ENCODE peak calls at places on chromosomes 13 and 19, in nine cellular contexts. One of them, this sample, is unnamed.
A peak's percentile ranks its signal among the peaks of the same experiment; 100 is the strongest.

GRCh38 chr13:41017153-41017552 is 2.0 kb downstream of the ELF1 start:
- DNase-seq in cardiac muscle cell: no peak
- DNase-seq in fibroblast of mammary gland: no peak
- DNase-seq in AG04449: no peak
- DNase-seq in stomach: peak; percentile 41
- DNase-seq in colonic mucosa: no peak
- DNase-seq in OCI-LY7: peak; percentile 80
- DNase-seq in AG04450: no peak
- DNase-seq in choroid plexus epithelial cell: no peak
- DNase-seq in this sample: no peak

GRCh38 chr13:44870456-44870929 is 118.8 kb downstream of the NUFIP1 start:
- DNase-seq in colonic mucosa: peak; percentile 63
- DNase-seq in choroid plexus epithelial cell: no peak
- DNase-seq in OCI-LY7: no peak
- DNase-seq in cardiac muscle cell: no peak
- DNase-seq in fibroblast of mammary gland: no peak
- DNase-seq in AG04450: no peak
- DNase-seq in stomach: peak; percentile 95
- DNase-seq in AG04449: no peak
- DNase-seq in this sample: no peak

GRCh38 chr19:1248454-1249297 is at the start of gene MIDN:
- DNase-seq in AG04449: no peak
- DNase-seq in stomach: peak; percentile 90
- DNase-seq in AG04450: no peak
- DNase-seq in cardiac muscle cell: peak; percentile 93
- DNase-seq in colonic mucosa: peak; percentile 88
- DNase-seq in choroid plexus epithelial cell: peak; percentile 92
- DNase-seq in fibroblast of mammary gland: peak; percentile 84
- DNase-seq in OCI-LY7: peak; percentile 82
- DNase-seq in this sample: peak; percentile 73

GRCh38 chr19:33134571-33135041 is 2.7 kb downstream of the WDR88 start:
- DNase-seq in stomach: no peak
- DNase-seq in AG04450: no peak
- DNase-seq in fibroblast of mammary gland: no peak
- DNase-seq in choroid plexus epithelial cell: no peak
- DNase-seq in cardiac muscle cell: no peak
- DNase-seq in OCI-LY7: no peak
- DNase-seq in AG04449: no peak
- DNase-seq in colonic mucosa: no peak
- DNase-seq in this sample: no peak

GRCh38 chr19:829129-829758 is 1.6 kb downstream of the AZU1 start:
- DNase-seq in cardiac muscle cell: no peak
- DNase-seq in fibroblast of mammary gland: no peak
- DNase-seq in choroid plexus epithelial cell: no peak
- DNase-seq in OCI-LY7: no peak
- DNase-seq in stomach: no peak
- DNase-seq in AG04450: no peak
- DNase-seq in AG04449: no peak
- DNase-seq in colonic mucosa: no peak
- DNase-seq in this sample: no peak

GRCh38 chr13:113153810-113154748 is 4.4 kb upstream of the PROZ start:
- DNase-seq in stomach: peak; percentile 83
- DNase-seq in AG04449: no peak
- DNase-seq in fibroblast of mammary gland: peak; percentile 52
- DNase-seq in choroid plexus epithelial cell: peak; percentile 77
- DNase-seq in OCI-LY7: peak; percentile 66
- DNase-seq in AG04450: no peak
- DNase-seq in colonic mucosa: peak; percentile 88
- DNase-seq in cardiac muscle cell: peak; percentile 78
- DNase-seq in this sample: peak; percentile 38

GRCh38 chr13:33740134-33740538 is 77.8 kb upstream of the RFC3 start:
- DNase-seq in stomach: no peak
- DNase-seq in fibroblast of mammary gland: peak; percentile 86
- DNase-seq in AG04449: no peak
- DNase-seq in colonic mucosa: no peak
- DNase-seq in AG04450: no peak
- DNase-seq in OCI-LY7: no peak
- DNase-seq in cardiac muscle cell: peak; percentile 85
- DNase-seq in choroid plexus epithelial cell: peak; percentile 61
- DNase-seq in this sample: peak; percentile 36

GRCh38 chr19:35712910-35713845 is 4.6 kb upstream of the KMT2B start:
- DNase-seq in cardiac muscle cell: no peak
- DNase-seq in AG04450: no peak
- DNase-seq in colonic mucosa: no peak
- DNase-seq in choroid plexus epithelial cell: no peak
- DNase-seq in OCI-LY7: no peak
- DNase-seq in fibroblast of mammary gland: peak; percentile 22
- DNase-seq in AG04449: no peak
- DNase-seq in stomach: no peak
- DNase-seq in this sample: no peak

GRCh38 chr13:110625771-110626321 is 10.5 kb downstream of the NAXD start:
- DNase-seq in colonic mucosa: peak; percentile 76
- DNase-seq in AG04450: no peak
- DNase-seq in stomach: peak; percentile 77
- DNase-seq in OCI-LY7: no peak
- DNase-seq in AG04449: no peak
- DNase-seq in cardiac muscle cell: no peak
- DNase-seq in choroid plexus epithelial cell: no peak
- DNase-seq in fibroblast of mammary gland: no peak
- DNase-seq in this sample: no peak

GRCh38 chr13:50797081-50797480 is 46.4 kb downstream of the DLEU7 start:
- DNase-seq in OCI-LY7: no peak
- DNase-seq in fibroblast of mammary gland: no peak
- DNase-seq in AG04450: no peak
- DNase-seq in choroid plexus epithelial cell: peak; percentile 27
- DNase-seq in AG04449: no peak
- DNase-seq in colonic mucosa: no peak
- DNase-seq in cardiac muscle cell: peak; percentile 31
- DNase-seq in stomach: no peak
- DNase-seq in this sample: peak; percentile 26

GRCh38 chr13:52359534-52359933 is 46.4 kb downstream of the THSD1 start:
- DNase-seq in AG04449: no peak
- DNase-seq in stomach: no peak
- DNase-seq in cardiac muscle cell: peak; percentile 72
- DNase-seq in AG04450: no peak
- DNase-seq in OCI-LY7: no peak
- DNase-seq in choroid plexus epithelial cell: peak; percentile 25
- DNase-seq in colonic mucosa: no peak
- DNase-seq in fibroblast of mammary gland: peak; percentile 89
- DNase-seq in this sample: no peak

GRCh38 chr13:78586706-78587105 is 16.6 kb downstream of the POU4F1 start:
- DNase-seq in stomach: no peak
- DNase-seq in fibroblast of mammary gland: no peak
- DNase-seq in AG04450: no peak
- DNase-seq in choroid plexus epithelial cell: no peak
- DNase-seq in colonic mucosa: no peak
- DNase-seq in cardiac muscle cell: no peak
- DNase-seq in AG04449: no peak
- DNase-seq in OCI-LY7: no peak
- DNase-seq in this sample: no peak

GRCh38 chr19:41887711-41888382 is 4.9 kb downstream of the ARHGEF1 start:
- DNase-seq in AG04450: no peak
- DNase-seq in cardiac muscle cell: peak; percentile 46
- DNase-seq in OCI-LY7: peak; percentile 89
- DNase-seq in AG04449: no peak
- DNase-seq in fibroblast of mammary gland: peak; percentile 20
- DNase-seq in stomach: peak; percentile 76
- DNase-seq in colonic mucosa: peak; percentile 70
- DNase-seq in choroid plexus epithelial cell: peak; percentile 40
- DNase-seq in this sample: no peak

GRCh38 chr13:98459721-98460370 is 117.1 kb downstream of the STK24 start:
- DNase-seq in fibroblast of mammary gland: no peak
- DNase-seq in colonic mucosa: no peak
- DNase-seq in choroid plexus epithelial cell: no peak
- DNase-seq in AG04450: no peak
- DNase-seq in cardiac muscle cell: no peak
- DNase-seq in stomach: no peak
- DNase-seq in AG04449: no peak
- DNase-seq in OCI-LY7: no peak
- DNase-seq in this sample: no peak

GRCh38 chr13:97339019-97339988 is 94.7 kb upstream of the RAP2A start:
- DNase-seq in AG04450: peak; percentile 95
- DNase-seq in cardiac muscle cell: peak; percentile 95
- DNase-seq in OCI-LY7: no peak
- DNase-seq in choroid plexus epithelial cell: peak; percentile 57
- DNase-seq in colonic mucosa: peak; percentile 38
- DNase-seq in fibroblast of mammary gland: peak; percentile 97
- DNase-seq in AG04449: peak; percentile 71
- DNase-seq in stomach: peak; percentile 29
- DNase-seq in this sample: peak; percentile 34

GRCh38 chr13:29901714-29902631 is 51.6 kb upstream of the UBL3 start:
- DNase-seq in fibroblast of mammary gland: peak; percentile 97
- DNase-seq in cardiac muscle cell: peak; percentile 98
- DNase-seq in OCI-LY7: no peak
- DNase-seq in stomach: no peak
- DNase-seq in AG04449: peak; percentile 79
- DNase-seq in colonic mucosa: peak; percentile 66
- DNase-seq in choroid plexus epithelial cell: peak; percentile 99
- DNase-seq in AG04450: peak; percentile 92
- DNase-seq in this sample: peak; percentile 97

GRCh38 chr19:47593860-47594259 is 15.1 kb upstream of the BICRA start:
- DNase-seq in cardiac muscle cell: no peak
- DNase-seq in OCI-LY7: no peak
- DNase-seq in AG04450: no peak
- DNase-seq in choroid plexus epithelial cell: no peak
- DNase-seq in fibroblast of mammary gland: no peak
- DNase-seq in AG04449: no peak
- DNase-seq in stomach: no peak
- DNase-seq in colonic mucosa: no peak
- DNase-seq in this sample: no peak

GRCh38 chr19:47595937-47596336 is 13.0 kb upstream of the BICRA start:
- DNase-seq in stomach: no peak
- DNase-seq in fibroblast of mammary gland: peak; percentile 51
- DNase-seq in cardiac muscle cell: no peak
- DNase-seq in AG04449: no peak
- DNase-seq in choroid plexus epithelial cell: no peak
- DNase-seq in OCI-LY7: no peak
- DNase-seq in AG04450: no peak
- DNase-seq in colonic mucosa: no peak
- DNase-seq in this sample: no peak

GRCh38 chr19:47600246-47601179 is 8.4 kb upstream of the BICRA start:
- DNase-seq in stomach: peak; percentile 100
- DNase-seq in OCI-LY7: peak; percentile 100
- DNase-seq in choroid plexus epithelial cell: peak; percentile 99
- DNase-seq in AG04450: peak; percentile 97
- DNase-seq in colonic mucosa: peak; percentile 100
- DNase-seq in fibroblast of mammary gland: peak; percentile 98
- DNase-seq in AG04449: peak; percentile 85
- DNase-seq in cardiac muscle cell: peak; percentile 99
- DNase-seq in this sample: peak; percentile 99

GRCh38 chr19:47601180-47601904 is 7.6 kb upstream of the BICRA start:
- DNase-seq in stomach: peak; percentile 50
- DNase-seq in cardiac muscle cell: no peak
- DNase-seq in OCI-LY7: peak; percentile 36
- DNase-seq in choroid plexus epithelial cell: no peak
- DNase-seq in AG04450: no peak
- DNase-seq in colonic mucosa: peak; percentile 86
- DNase-seq in fibroblast of mammary gland: no peak
- DNase-seq in AG04449: no peak
- DNase-seq in this sample: no peak

DNA sequence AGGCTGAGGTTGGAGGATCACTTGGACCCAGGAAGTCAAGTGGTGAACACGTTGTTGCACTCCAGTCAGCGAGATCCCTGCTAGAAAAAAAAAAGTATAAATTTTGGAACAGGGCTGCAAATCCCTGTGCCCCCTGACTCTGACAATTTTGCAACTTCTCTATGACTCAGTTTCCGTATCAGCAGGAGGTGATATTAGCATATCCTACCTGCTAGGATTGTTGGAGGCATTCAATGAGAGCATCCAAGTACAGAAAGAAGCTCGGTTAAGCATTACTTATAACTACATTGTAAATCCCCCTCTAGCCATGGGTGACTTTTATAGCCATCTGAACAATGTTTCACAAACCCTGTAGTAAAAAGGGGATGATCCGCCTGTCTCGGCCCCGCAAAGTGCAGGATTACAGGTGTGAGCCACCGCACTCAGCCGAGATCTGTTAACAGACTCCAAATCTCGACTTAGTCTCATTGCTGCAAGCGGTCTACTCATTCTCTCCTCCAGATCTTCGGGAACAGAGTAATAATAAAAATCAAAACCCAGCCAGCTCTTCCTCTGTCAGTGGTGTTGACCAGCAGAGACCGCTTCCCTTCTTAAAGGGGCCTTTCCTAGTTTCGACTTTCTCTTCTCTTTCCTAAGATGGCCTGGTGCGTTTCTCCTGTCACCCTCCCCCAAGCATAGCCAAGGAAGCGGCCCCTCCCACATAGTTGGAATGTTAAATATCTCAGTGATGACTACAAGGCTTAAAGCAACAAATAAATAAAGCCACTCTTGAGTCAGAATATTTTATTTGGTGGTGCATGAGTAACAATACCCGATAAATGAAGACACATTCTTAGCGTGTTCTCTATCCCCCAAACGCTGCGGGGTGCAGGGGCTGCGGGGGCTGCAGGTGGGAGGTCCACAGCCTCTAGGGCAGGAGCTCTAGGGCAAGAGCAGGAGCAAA is 10.3 kb upstream of the BICRA start:
- DNase-seq in cardiac muscle cell: peak; percentile 97
- DNase-seq in AG04450: peak; percentile 89
- DNase-seq in choroid plexus epithelial cell: peak; percentile 97
- DNase-seq in OCI-LY7: no peak
- DNase-seq in colonic mucosa: peak; percentile 53
- DNase-seq in stomach: peak; percentile 41
- DNase-seq in AG04449: peak; percentile 87
- DNase-seq in fibroblast of mammary gland: peak; percentile 98
- DNase-seq in this sample: peak; percentile 95
- H3K4me3 ChIP-seq in cardiac muscle cell: peak overlapping the region; percentile 1
- H3K4me3 ChIP-seq in AG04450: peak overlapping the region; percentile 56
- H3K4me3 ChIP-seq in choroid plexus epithelial cell: peak overlapping the region; percentile 49
- H3K4me3 ChIP-seq in OCI-LY7: peak overlapping the region; percentile 72
- H3K4me3 ChIP-seq in colonic mucosa: peak overlapping the region; percentile 11
- H3K4me3 ChIP-seq in stomach: peak overlapping the region; percentile 58
- H3K4me3 ChIP-seq in AG04449: peak overlapping the region; percentile 55
- H3K4me3 ChIP-seq in fibroblast of mammary gland: peak overlapping the region; percentile 66
- H3K4me3 ChIP-seq in this sample: peak overlapping the region; percentile 38

GRCh38 chr19:4506449-4507149 is 11.7 kb downstream of the PLIN4 start:
- DNase-seq in choroid plexus epithelial cell: peak; percentile 69
- DNase-seq in stomach: no peak
- DNase-seq in OCI-LY7: no peak
- DNase-seq in colonic mucosa: no peak
- DNase-seq in fibroblast of mammary gland: peak; percentile 84
- DNase-seq in AG04450: peak; percentile 8
- DNase-seq in AG04449: peak; percentile 17
- DNase-seq in cardiac muscle cell: peak; percentile 47
- DNase-seq in this sample: peak; percentile 67
- TF ChIP-seq CTCF in choroid plexus epithelial cell: no peak
- TF ChIP-seq CTCF in stomach: no peak
- TF ChIP-seq CTCF in OCI-LY7: no peak
- TF ChIP-seq CTCF in colonic mucosa: no peak
- TF ChIP-seq CTCF in fibroblast of mammary gland: no peak
- TF ChIP-seq CTCF in AG04450: no peak
- TF ChIP-seq CTCF in AG04449: no peak
- TF ChIP-seq CTCF in cardiac muscle cell: no peak
- TF ChIP-seq CTCF in this sample: peak; percentile 36

GRCh38 chr19:7521551-7522071 is 813 bp upstream of the MCOLN1 start:
- DNase-seq in stomach: no peak
- DNase-seq in AG04449: no peak
- DNase-seq in colonic mucosa: no peak
- DNase-seq in AG04450: no peak
- DNase-seq in OCI-LY7: no peak
- DNase-seq in fibroblast of mammary gland: no peak
- DNase-seq in cardiac muscle cell: no peak
- DNase-seq in choroid plexus epithelial cell: no peak
- DNase-seq in this sample: no peak
- H3K4me3 ChIP-seq in stomach: peak overlapping the region; percentile 84
- H3K4me3 ChIP-seq in AG04449: peak overlapping the region; percentile 70
- H3K4me3 ChIP-seq in colonic mucosa: peak overlapping the region; percentile 95
- H3K4me3 ChIP-seq in AG04450: peak overlapping the region; percentile 61
- H3K4me3 ChIP-seq in OCI-LY7: peak overlapping the region; percentile 78
- H3K4me3 ChIP-seq in fibroblast of mammary gland: peak overlapping the region; percentile 70
- H3K4me3 ChIP-seq in cardiac muscle cell: peak overlapping the region; percentile 87
- H3K4me3 ChIP-seq in choroid plexus epithelial cell: peak overlapping the region; percentile 74
- H3K4me3 ChIP-seq in this sample: peak overlapping the region; percentile 72

GRCh38 chr13:69324109-69324886 is 783.3 kb upstream of the ATXN8OS start:
- DNase-seq in AG04449: no peak
- DNase-seq in choroid plexus epithelial cell: peak; percentile 28
- DNase-seq in fibroblast of mammary gland: peak; percentile 1
- DNase-seq in colonic mucosa: no peak
- DNase-seq in AG04450: no peak
- DNase-seq in OCI-LY7: peak; percentile 4
- DNase-seq in cardiac muscle cell: no peak
- DNase-seq in stomach: no peak
- DNase-seq in this sample: no peak
- TF ChIP-seq CTCF in AG04449: no peak
- TF ChIP-seq CTCF in choroid plexus epithelial cell: peak; percentile 7
- TF ChIP-seq CTCF in fibroblast of mammary gland: no peak
- TF ChIP-seq CTCF in colonic mucosa: no peak
- TF ChIP-seq CTCF in AG04450: no peak
- TF ChIP-seq CTCF in OCI-LY7: peak; percentile 64
- TF ChIP-seq CTCF in cardiac muscle cell: no peak
- TF ChIP-seq CTCF in stomach: no peak
- TF ChIP-seq CTCF in this sample: no peak

This sample was measured in brain microvascular endothelial cell.